ENCODE peak calls at places on chromosomes 3 and 15, in five cellular contexts. P is kidney epithelial cell, D is tibial nerve, S is esophagus muscularis mucosa, R is astrocyte. F is an unnamed sample.

GRCh38 chr15:31086344-31086743 is 15.2 kb downstream of the TRPM1 start:
- DNase-seq in R (no peak), D (no peak), P (no peak), S (no peak), F (no peak)

GRCh38 chr3:169323580-169324453 is 339.7 kb downstream of the MECOM start:
- DNase-seq in P (no peak), R (peak; percentile 80), S (no peak), D (no peak), F (no peak)

GRCh38 chr3:84836961-84837360 is 121.8 kb upstream of the CADM2 start:
- DNase-seq in D (no peak), R (no peak), P (no peak), S (no peak), F (no peak)

GRCh38 chr15:99592135-99592845 is 26.5 kb downstream of the MEF2A start:
- DNase-seq in D (no peak), S (no peak), R (peak; percentile 83), P (no peak), F (no peak)

GRCh38 chr3:17894434-17895060 is 152.1 kb upstream of the TBC1D5 start:
- DNase-seq in S (no peak), P (peak; percentile 21), R (peak; percentile 39), D (no peak), F (peak; percentile 69)

GRCh38 chr15:92343869-92344643 is 49.6 kb upstream of the ST8SIA2 start:
- DNase-seq in S (no peak), P (no peak), D (no peak), R (no peak), F (no peak)

GRCh38 chr3:108438542-108438941 is 71.9 kb downstream of the MYH15 start:
- DNase-seq in P (no peak), S (no peak), D (no peak), R (no peak), F (no peak)

GRCh38 chr3:151169700-151170224 is 33.3 kb downstream of the GPR171 start:
- DNase-seq in R (peak; percentile 33), S (no peak), D (peak; percentile 38), P (no peak), F (no peak)

GRCh38 chr15:88623061-88623460 is 1.9 kb downstream of the AEN start:
- DNase-seq in D (no peak), S (no peak), P (peak; percentile 69), R (peak; percentile 81), F (no peak)

GRCh38 chr3:123584284-123584987 is 417 bp downstream of the HACD2 start:
- DNase-seq in R (no peak), D (peak; percentile 17), S (peak; percentile 66), P (no peak), F (peak; percentile 66)

GRCh38 chr3:178714971-178715832 is 179.0 kb downstream of the KCNMB2 start:
- DNase-seq in S (no peak), R (no peak), D (no peak), P (no peak), F (no peak)

GRCh38 chr15:40354408-40355171 is 3.4 kb upstream of the DISP2 start:
- DNase-seq in P (no peak), D (no peak), R (peak; percentile 17), S (no peak), F (peak; percentile 81)

GRCh38 chr3:189995129-189995528 is 125.6 kb downstream of the P3H2 start:
- DNase-seq in R (peak; percentile 73), D (no peak), P (no peak), S (no peak), F (peak; percentile 52)

GRCh38 chr3:125374996-125375941 is at the start of gene ZNF148:
- DNase-seq in D (peak; percentile 80), R (peak; percentile 79), S (peak; percentile 97), P (no peak), F (peak; percentile 93)

GRCh38 chr3:184540777-184541681 is 20.6 kb upstream of the EPHB3 start:
- DNase-seq in S (peak; percentile 90), D (peak; percentile 62), P (peak; percentile 9), R (no peak), F (peak; percentile 72)

GRCh38 chr15:77002436-77002835 is 7.5 kb downstream of the PSTPIP1 start:
- DNase-seq in R (peak; percentile 12), D (no peak), P (no peak), S (no peak), F (no peak)

GRCh38 chr3:191649626-191650025 is 188.7 kb downstream of the PYDC2 start:
- DNase-seq in S (no peak), R (no peak), P (no peak), D (no peak), F (no peak)

GRCh38 chr3:169812124-169812843 is 386 bp upstream of the LRRIQ4 start:
- DNase-seq in S (no peak), R (peak; percentile 58), D (peak; percentile 24), P (no peak), F (peak; percentile 81)

GRCh38 chr3:151550642-151551041 is 89.8 kb upstream of the IGSF10 start:
- DNase-seq in S (no peak), R (no peak), P (no peak), D (no peak), F (no peak)

DNA sequence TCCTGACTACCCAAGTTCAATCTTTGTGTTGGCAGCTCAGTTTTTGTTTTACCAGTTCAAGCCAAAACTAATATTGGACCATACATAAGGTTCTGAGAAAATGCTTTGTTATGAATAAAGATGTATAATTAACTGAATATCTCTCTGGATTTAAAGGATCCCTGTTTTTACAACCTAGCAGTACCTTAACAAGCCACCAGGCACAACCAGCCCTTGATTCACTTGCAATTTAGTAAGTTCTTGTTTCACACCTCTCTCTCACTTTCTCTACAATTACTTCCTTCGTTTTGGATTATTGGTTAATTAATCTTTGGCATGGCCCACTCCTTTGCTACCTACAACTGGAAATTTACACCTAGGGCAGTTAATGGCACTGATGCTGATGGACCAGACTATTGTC is 531.9 kb downstream of the SQOR start:
- DNase-seq in P (no peak), R (no peak), D (no peak), S (no peak), F (no peak)
- TF ChIP-seq CTCF in P (no peak), R (no peak), D (no peak), S (no peak), F (peak; percentile 54)

DNA sequence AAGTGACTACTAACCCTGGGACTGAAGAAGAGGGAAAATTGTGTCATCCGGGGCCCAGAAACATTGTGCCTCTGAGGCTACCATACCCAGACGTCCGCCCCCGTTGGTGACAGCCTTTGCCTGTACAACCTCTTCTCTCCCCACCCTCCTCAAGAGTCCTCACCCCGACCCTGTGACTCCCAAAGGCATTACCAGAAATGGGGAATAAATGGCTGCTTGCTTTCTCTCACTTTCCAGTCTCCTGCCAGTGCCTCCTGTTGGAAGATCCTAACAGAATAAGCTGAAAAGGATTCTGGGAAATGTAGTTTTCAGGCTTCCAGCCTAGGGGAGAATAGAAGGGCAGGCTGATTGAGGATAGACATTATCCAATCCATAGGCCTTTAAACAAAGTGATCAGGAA is 30.8 kb upstream of the SLC25A36 start:
- DNase-seq in S (no peak), P (no peak), R (no peak), D (no peak), F (peak; percentile 24)
- TF ChIP-seq CTCF in S (no peak), P (peak; percentile 12), R (no peak), D (no peak), F (no peak)

DNA sequence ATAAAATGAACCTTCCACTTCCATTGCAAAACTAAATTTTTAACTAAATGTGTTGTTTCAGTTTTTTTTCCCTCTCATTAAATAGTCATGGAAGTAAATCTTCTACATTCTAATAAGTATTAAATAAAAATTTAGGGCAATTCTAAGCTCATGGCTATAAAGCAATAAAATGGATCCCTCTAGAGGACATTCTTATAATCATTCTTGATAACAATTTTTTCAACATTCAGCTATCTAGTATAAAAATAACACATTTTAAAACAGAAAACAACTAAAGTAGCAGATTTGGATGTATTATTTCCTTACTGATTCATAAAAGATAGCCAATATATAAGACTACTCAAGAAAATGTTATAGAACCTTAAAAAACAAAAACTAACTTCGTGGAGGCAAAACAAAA is 393.1 kb downstream of the PLOD2 start:
- DNase-seq in R (no peak), D (no peak), P (no peak), S (no peak), F (no peak)
- TF ChIP-seq CTCF in R (peak; percentile 7), D (no peak), P (no peak), S (no peak), F (peak; percentile 52)

GRCh38 chr15:49031764-49032270 is 14.4 kb downstream of the SECISBP2L start:
- DNase-seq in S (no peak), R (peak; percentile 44), P (no peak), D (no peak), F (no peak)
- TF ChIP-seq CTCF in S (no peak), R (no peak), P (no peak), D (no peak), F (no peak)

GRCh38 chr15:74988007-74988800 is 7.2 kb upstream of the SCAMP5 start:
- DNase-seq in S (no peak), R (no peak), D (no peak), P (no peak), F (peak; percentile 26)
- TF ChIP-seq CTCF in S (peak; percentile 8), R (peak; percentile 18), D (no peak), P (peak; percentile 81), F (no peak)

GRCh38 chr3:14372587-14372986 is 29.8 kb upstream of the SLC6A6 start:
- DNase-seq in R (no peak), D (no peak), S (no peak), P (no peak), F (no peak)

GRCh38 chr3:14369675-14370669 is 32.4 kb upstream of the SLC6A6 start:
- DNase-seq in D (no peak), P (no peak), S (no peak), R (no peak), F (no peak)

GRCh38 chr3:14368885-14369284 is 33.5 kb upstream of the SLC6A6 start:
- DNase-seq in P (no peak), D (no peak), R (no peak), S (no peak), F (no peak)

GRCh38 chr3:14371573-14372474 is 30.6 kb upstream of the SLC6A6 start:
- DNase-seq in R (peak; percentile 46), S (no peak), P (peak; percentile 43), D (peak; percentile 43), F (no peak)

GRCh38 chr3:14370719-14371572 is 31.5 kb upstream of the SLC6A6 start:
- DNase-seq in S (no peak), R (no peak), P (no peak), D (no peak), F (no peak)
- TF ChIP-seq CTCF in S (no peak), R (no peak), P (no peak), D (no peak), F (no peak)

GRCh38 chr15:75966073-75966472 is 46.2 kb downstream of the NRG4 start:
- DNase-seq in R (peak; percentile 3), P (no peak), D (no peak), S (no peak), F (no peak)
- TF ChIP-seq CTCF in R (no peak), P (no peak), D (no peak), S (no peak), F (no peak)

DNA sequence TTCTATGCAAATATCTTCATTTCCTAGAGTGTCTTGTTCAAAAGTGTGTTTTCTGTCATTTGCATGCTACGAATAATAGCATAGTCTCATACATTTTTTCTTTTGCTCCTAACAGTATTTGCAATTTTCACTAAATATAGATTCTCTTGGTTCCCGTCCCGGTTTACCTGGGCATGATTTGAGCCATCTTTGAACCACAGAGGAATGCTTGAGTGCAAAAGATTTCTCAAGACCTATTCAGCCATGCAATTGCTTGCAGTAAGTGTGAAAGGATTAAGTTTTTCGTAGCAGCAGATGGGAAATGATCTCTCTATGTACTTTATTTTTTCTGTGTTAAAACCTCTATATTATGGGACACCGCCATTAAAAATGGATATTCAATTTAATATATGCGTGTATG is 733.0 kb downstream of the ZPLD1 start:
- DNase-seq in S (no peak), R (no peak), P (no peak), D (no peak), F (no peak)
- TF ChIP-seq CTCF in S (no peak), R (no peak), P (no peak), D (no peak), F (no peak)

F was measured in glutamatergic neuron.